ENCODE peak calls at places on chromosome 2, in eight cellular contexts. A, U, D, X, J, N, V and M are unnamed samples.

GRCh38 chr2:231546014-231546413 is 15.8 kb upstream of the NMUR1 start:
- DNase-seq in A (no peak), U (no peak), D (no peak), X (no peak), J (no peak), N (no peak), V (no peak), M (no peak)

GRCh38 chr2:206482123-206482522 is 38.8 kb downstream of the ADAM23 start:
- DNase-seq in A (no peak), U (peak; percentile 8), D (no peak), X (peak; percentile 18), J (no peak), N (no peak), V (no peak), M (no peak)

GRCh38 chr2:96325884-96326255 is 753 bp downstream of the ITPRIPL1 start:
- DNase-seq in A (no peak), U (no peak), D (no peak), X (no peak), J (no peak), N (no peak), V (peak; percentile 58), M (no peak)

GRCh38 chr2:126378176-126378575 is 277.8 kb upstream of the GYPC start:
- DNase-seq in A (no peak), U (no peak), D (no peak), X (no peak), J (no peak), N (no peak), V (no peak), M (no peak)

GRCh38 chr2:100902833-100903405 is 83.0 kb downstream of the NPAS2 start:
- DNase-seq in A (no peak), U (no peak), D (peak; percentile 85), X (peak; percentile 96), J (no peak), N (peak; percentile 47), V (no peak), M (no peak)

GRCh38 chr2:16073921-16074425 is 133.6 kb downstream of the MYCN start:
- DNase-seq in A (no peak), U (no peak), D (no peak), X (no peak), J (no peak), N (no peak), V (no peak), M (no peak)

GRCh38 chr2:111162718-111163331 is 42.1 kb downstream of the BCL2L11 start:
- DNase-seq in A (no peak), U (no peak), D (no peak), X (no peak), J (no peak), N (no peak), V (peak; percentile 15), M (no peak)

GRCh38 chr2:45909677-45910191 is 258.3 kb downstream of the PRKCE start:
- DNase-seq in A (no peak), U (no peak), D (no peak), X (no peak), J (no peak), N (no peak), V (peak; percentile 77), M (no peak)

GRCh38 chr2:237483018-237483731 is 3.9 kb upstream of the MLPH start:
- DNase-seq in A (no peak), U (no peak), D (peak; percentile 57), X (peak; percentile 67), J (no peak), N (no peak), V (peak; percentile 5), M (no peak)

DNA sequence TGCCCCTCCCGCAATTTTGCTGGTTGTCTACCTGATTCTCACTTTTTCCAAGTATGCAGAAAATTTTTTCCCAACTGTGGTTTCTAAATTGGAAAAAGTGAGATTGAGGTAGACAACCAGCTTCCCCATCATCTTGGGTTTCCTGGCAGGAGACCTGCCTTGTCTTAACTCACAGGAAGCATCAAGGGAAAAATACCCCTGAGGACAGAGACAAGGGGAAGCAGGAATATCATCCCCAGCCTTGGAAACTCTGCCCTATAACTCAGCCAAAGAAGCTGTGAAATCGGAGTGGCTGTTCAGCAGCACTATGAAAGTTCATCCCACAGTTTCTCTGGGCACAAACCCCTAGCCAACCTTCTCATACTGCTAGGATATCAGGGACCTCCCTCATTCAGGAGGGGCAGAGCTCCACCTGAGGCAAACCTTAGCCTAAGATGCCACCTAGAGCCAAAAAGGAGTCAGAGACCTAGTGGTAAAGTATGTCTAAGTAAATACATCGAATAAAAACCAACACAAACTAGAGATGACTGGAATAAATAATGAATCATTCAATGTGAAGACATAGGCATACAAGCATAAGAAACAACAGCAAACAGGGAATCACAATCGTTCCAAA is 68.2 kb downstream of the ZSWIM2 start:
- DNase-seq in A (no peak), U (peak; percentile 51), D (no peak), X (peak; percentile 60), J (no peak), N (no peak), V (peak; percentile 43), M (no peak)
- TF ChIP-seq CTCF in A (no peak), U (peak; percentile 20), D (no peak), X (peak; percentile 8), J (peak; percentile 33), N (no peak), V (peak; percentile 22), M (no peak)

DNA sequence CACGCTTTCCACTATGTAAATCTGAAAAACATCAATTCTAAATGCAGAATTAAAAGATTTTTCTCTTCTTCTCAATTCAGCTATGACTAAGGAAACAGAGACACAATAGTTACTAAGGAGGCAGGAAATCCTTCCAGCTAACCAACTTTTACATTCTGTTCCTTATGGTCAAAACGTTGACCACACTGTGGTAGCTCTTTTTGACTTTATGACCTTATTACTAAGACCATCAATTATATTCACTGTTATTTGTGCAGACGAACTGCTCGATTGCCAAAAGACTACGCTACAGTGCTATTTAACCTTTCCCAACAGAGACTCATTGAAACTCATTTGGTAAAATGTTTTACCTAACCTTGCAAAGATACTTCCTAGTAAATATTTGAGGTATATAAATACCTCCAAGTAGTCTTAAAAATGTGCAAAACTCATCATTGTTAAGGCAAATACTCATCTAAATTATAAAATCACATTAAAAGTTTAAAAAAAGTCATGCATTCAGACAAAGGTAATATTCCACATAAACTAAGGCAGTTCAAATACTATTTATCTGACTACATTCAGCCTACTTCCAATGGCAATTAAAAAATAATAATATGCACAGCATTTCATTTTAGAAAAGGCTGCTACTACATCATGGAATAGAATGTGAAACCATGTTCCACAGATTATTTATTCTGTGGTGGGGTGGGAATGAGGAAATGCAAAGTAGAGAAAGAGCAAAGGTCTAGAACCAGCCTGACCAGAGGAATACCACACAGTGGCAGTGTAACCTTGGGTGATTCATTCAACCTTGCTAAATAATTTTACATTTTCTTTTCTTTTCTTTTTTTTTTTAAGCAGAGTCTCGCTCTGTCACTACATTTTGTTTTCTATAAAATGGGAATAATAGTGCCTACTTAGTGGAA is 139.8 kb downstream of the THADA start:
- DNase-seq in A (no peak), U (no peak), D (no peak), X (peak; percentile 96), J (no peak), N (no peak), V (peak; percentile 75), M (no peak)
- TF ChIP-seq CTCF in A (no peak), U (no peak), D (no peak), X (no peak), J (no peak), N (no peak), V (no peak), M (no peak)

GRCh38 chr2:95061119-95061512 is 35.6 kb downstream of the MAL start:
- DNase-seq in A (no peak), U (no peak), D (no peak), X (no peak), J (no peak), N (no peak), V (no peak), M (no peak)
- TF ChIP-seq CTCF in A (no peak), U (no peak), D (no peak), X (no peak), J (no peak), N (no peak), V (no peak), M (no peak)

DNA sequence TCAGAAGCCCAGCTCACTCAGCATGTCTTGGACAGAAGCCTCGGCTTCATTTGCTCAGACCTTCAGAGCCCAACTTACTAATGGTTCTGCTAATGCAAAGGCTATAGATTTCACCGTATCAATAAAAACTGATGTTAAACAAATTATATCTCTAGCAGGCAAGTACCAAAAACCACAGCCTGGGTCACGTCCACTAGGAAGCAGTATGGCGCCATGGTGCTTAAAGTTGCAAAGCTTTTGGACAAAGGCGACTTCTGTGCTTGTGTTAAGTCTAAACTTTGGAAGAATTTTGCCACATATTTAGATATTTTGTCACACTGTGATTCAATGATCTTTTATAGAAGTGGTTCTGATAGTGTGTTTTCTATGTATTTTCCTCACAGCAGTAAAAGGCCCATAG is 276.8 kb upstream of the PARD3B start:
- DNase-seq in A (no peak), U (no peak), D (no peak), X (peak; percentile 9), J (no peak), N (no peak), V (no peak), M (no peak)
- TF ChIP-seq CTCF in A (no peak), U (no peak), D (no peak), X (no peak), J (no peak), N (no peak), V (no peak), M (no peak)

DNA sequence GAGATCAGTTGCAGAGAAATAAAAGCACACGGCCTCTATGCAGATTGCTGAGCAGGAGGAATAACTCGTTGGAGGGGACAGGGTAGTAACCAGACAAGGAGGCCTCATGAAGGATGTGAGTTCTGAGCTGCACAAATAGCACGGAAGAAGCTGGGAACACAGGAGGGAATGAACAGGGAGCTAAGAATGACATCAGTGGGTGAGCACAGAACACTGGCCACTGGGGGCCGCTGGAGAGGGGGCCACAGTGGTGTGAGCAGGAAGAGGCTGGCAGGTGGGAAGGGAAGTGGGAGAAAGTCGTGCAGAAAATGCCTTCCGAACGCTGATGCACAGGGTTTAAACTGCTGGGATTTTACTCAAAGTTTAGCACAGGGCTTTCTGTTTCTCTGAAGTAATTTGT is 61.0 kb downstream of the ZAP70 start:
- DNase-seq in A (no peak), U (peak; percentile 50), D (no peak), X (peak; percentile 29), J (peak; percentile 23), N (no peak), V (no peak), M (no peak)
- TF ChIP-seq CTCF in A (no peak), U (peak; percentile 31), D (peak; percentile 50), X (peak; percentile 54), J (peak; percentile 63), N (no peak), V (peak; percentile 46), M (no peak)

GRCh38 chr2:84022810-84023431 is 436.2 kb downstream of the SUCLG1 start:
- DNase-seq in A (no peak), U (peak; percentile 73), D (peak; percentile 12), X (peak; percentile 50), J (peak; percentile 17), N (no peak), V (peak; percentile 54), M (no peak)
- TF ChIP-seq CTCF in A (peak; percentile 21), U (peak; percentile 60), D (peak; percentile 64), X (peak; percentile 47), J (peak; percentile 80), N (no peak), V (peak; percentile 62), M (peak; percentile 50)